ENCODE peak calls at places on chromosomes 12 and 14, in seven cellular contexts. P is Jurkat, Clone E6-1; Z is RWPE2; V is fibroblast of lung; N is endodermal cell; G is AG10803; I is cardiac muscle cell. O is an unnamed sample.

GRCh38 chr14:68951800-68952540 is 27.1 kb downstream of the ACTN1 start:
- DNase-seq in P (no peak), Z (no peak), V (no peak), N (no peak), G (no peak), I (no peak), O (no peak)

GRCh38 chr14:70357985-70358384 is 1.5 kb downstream of the COX16 start:
- DNase-seq in P (no peak), Z (no peak), V (no peak), N (no peak), G (no peak), I (no peak), O (no peak)

GRCh38 chr14:65957631-65958205 is 528.5 kb upstream of the CCDC196 start:
- DNase-seq in P (no peak), Z (no peak), V (no peak), N (peak), G (no peak), I (no peak), O (no peak)

GRCh38 chr14:76917158-76917596 is 91.0 kb downstream of the LRRC74A start:
- DNase-seq in P (no peak), Z (no peak), V (peak), N (peak), G (peak), I (peak), O (peak)

GRCh38 chr14:100474176-100474575 is 113.0 kb downstream of the BEGAIN start:
- DNase-seq in P (no peak), Z (no peak), V (no peak), N (no peak), G (no peak), I (no peak), O (no peak)

GRCh38 chr12:54596526-54596946 is 8.1 kb upstream of the PPP1R1A start:
- DNase-seq in P (peak), Z (no peak), V (peak), N (peak), G (peak), I (peak), O (peak)

GRCh38 chr14:70816525-70816924 is 7.2 kb upstream of the MAP3K9 start:
- DNase-seq in P (no peak), Z (no peak), V (no peak), N (peak), G (no peak), I (no peak), O (no peak)

GRCh38 chr12:71299541-71300376 is 139.8 kb upstream of the LGR5 start:
- DNase-seq in P (no peak), Z (no peak), V (peak), N (no peak), G (no peak), I (no peak), O (no peak)

GRCh38 chr14:91367173-91368171 is 50.1 kb downstream of the CCDC88C start:
- DNase-seq in P (peak), Z (peak), V (peak), N (no peak), G (no peak), I (peak), O (peak)

GRCh38 chr12:107917912-107918800 is 143.7 kb downstream of the ASCL4 start:
- DNase-seq in P (no peak), Z (no peak), V (peak), N (peak), G (peak), I (peak), O (no peak)

GRCh38 chr14:100850841-100851585 is 25.1 kb downstream of the MEG3 start:
- DNase-seq in P (peak), Z (peak), V (no peak), N (peak), G (no peak), I (peak), O (peak)

GRCh38 chr12:104276192-104277131 is 27.1 kb upstream of the EID3 start:
- DNase-seq in P (no peak), Z (no peak), V (peak), N (no peak), G (no peak), I (no peak), O (peak)

GRCh38 chr14:29282169-29282568 is 515.6 kb downstream of the FOXG1 start:
- DNase-seq in P (no peak), Z (no peak), V (peak), N (no peak), G (peak), I (no peak), O (no peak)

GRCh38 chr14:68216957-68217356 is 397.4 kb downstream of the RAD51B start:
- DNase-seq in P (no peak), Z (no peak), V (no peak), N (peak), G (no peak), I (no peak), O (no peak)

GRCh38 chr14:100611811-100612480 is 24.7 kb upstream of the BEGAIN start:
- DNase-seq in P (no peak), Z (peak), V (no peak), N (peak), G (no peak), I (no peak), O (no peak)

GRCh38 chr14:86543531-86543930 is 1013.6 kb downstream of the FLRT2 start:
- DNase-seq in P (no peak), Z (no peak), V (no peak), N (no peak), G (peak), I (no peak), O (no peak)

GRCh38 chr12:18383203-18383602 is 121.9 kb downstream of the PIK3C2G start:
- DNase-seq in P (no peak), Z (no peak), V (peak), N (no peak), G (peak), I (peak), O (peak)

GRCh38 chr12:65792724-65793123 is 31.6 kb upstream of the HMGA2 start:
- DNase-seq in P (no peak), Z (no peak), V (no peak), N (no peak), G (no peak), I (no peak), O (no peak)

GRCh38 chr14:51095854-51096823 is 1.2 kb upstream of the TRIM9 start:
- DNase-seq in P (no peak), Z (no peak), V (peak), N (no peak), G (peak), I (peak), O (peak)

GRCh38 chr12:106248849-106249371 is 1.1 kb upstream of the CKAP4 start:
- DNase-seq in P (no peak), Z (no peak), V (peak), N (peak), G (peak), I (peak), O (no peak)

GRCh38 chr12:87163122-87163521 is 866.1 kb downstream of the C12orf50 start:
- DNase-seq in P (no peak), Z (no peak), V (no peak), N (no peak), G (no peak), I (no peak), O (no peak)

GRCh38 chr12:6361834-6362233 is 13.5 kb downstream of the SCNN1A start:
- DNase-seq in P (no peak), Z (peak), V (peak), N (no peak), G (no peak), I (no peak), O (peak)

GRCh38 chr12:125029756-125030358 is 35.4 kb upstream of the AACS start:
- DNase-seq in P (no peak), Z (no peak), V (peak), N (no peak), G (peak), I (no peak), O (no peak)

GRCh38 chr12:105706321-105706972 is 376.0 kb downstream of the C12orf75 start:
- DNase-seq in P (no peak), Z (no peak), V (peak), N (peak), G (peak), I (no peak), O (peak)

GRCh38 chr14:96916751-96917150 is 119.6 kb downstream of the VRK1 start:
- DNase-seq in P (no peak), Z (no peak), V (no peak), N (no peak), G (no peak), I (no peak), O (no peak)

GRCh38 chr14:24385524-24385923 is 13.3 kb upstream of the NYNRIN start:
- DNase-seq in P (no peak), Z (no peak), V (no peak), N (peak), G (no peak), I (no peak), O (no peak)

GRCh38 chr14:71169028-71169427 is 261.8 kb downstream of the PCNX1 start:
- DNase-seq in P (peak), Z (no peak), V (no peak), N (no peak), G (no peak), I (no peak), O (peak)

GRCh38 chr12:107057071-107057834 is 36.1 kb downstream of the CRY1 start:
- DNase-seq in P (no peak), Z (no peak), V (peak), N (no peak), G (peak), I (peak), O (no peak)

GRCh38 chr12:27667540-27667939 is 28.7 kb upstream of the REP15 start:
- DNase-seq in P (no peak), Z (no peak), V (peak), N (no peak), G (peak), I (peak), O (peak)

GRCh38 chr12:2544213-2544612 is 250.6 kb upstream of the FKBP4 start:
- DNase-seq in P (no peak), Z (no peak), V (no peak), N (no peak), G (no peak), I (no peak), O (no peak)

GRCh38 chr12:54993181-54993835 is 8.7 kb upstream of the TESPA1 start:
- DNase-seq in P (peak), Z (no peak), V (peak), N (peak), G (peak), I (peak), O (peak)

GRCh38 chr12:1879633-1880032 is 38.8 kb downstream of the CACNA2D4 start:
- DNase-seq in P (no peak), Z (no peak), V (no peak), N (peak), G (no peak), I (no peak), O (no peak)

GRCh38 chr12:116539905-116540482 is 19.2 kb upstream of the MAP1LC3B2 start:
- DNase-seq in P (no peak), Z (no peak), V (peak), N (peak), G (peak), I (peak), O (peak)
- H3K4me3 ChIP-seq in P (no peak), Z (no peak), V (no peak), N (no peak), G (no peak), I (no peak), O (no peak)

GRCh38 chr12:19880724-19881123 is 441.4 kb downstream of the AEBP2 start:
- DNase-seq in P (no peak), Z (no peak), V (no peak), N (no peak), G (no peak), I (peak), O (no peak)
- H3K4me3 ChIP-seq in P (no peak), Z (no peak), V (no peak), N (no peak), G (no peak), I (no peak), O (no peak)

GRCh38 chr14:38089123-38089522 is 118.6 kb upstream of the SSTR1 start:
- DNase-seq in P (no peak), Z (no peak), V (no peak), N (no peak), G (no peak), I (no peak), O (no peak)
- H3K4me3 ChIP-seq in P (no peak), Z (no peak), V (peak), N (no peak), G (peak), I (no peak), O (peak)

GRCh38 chr12:61250303-61250702 is 1009.9 kb upstream of the USP15 start:
- DNase-seq in P (no peak), Z (no peak), V (no peak), N (no peak), G (no peak), I (no peak), O (no peak)
- H3K4me3 ChIP-seq in P (no peak), Z (no peak), V (no peak), N (no peak), G (no peak), I (no peak), O (no peak)

DNA sequence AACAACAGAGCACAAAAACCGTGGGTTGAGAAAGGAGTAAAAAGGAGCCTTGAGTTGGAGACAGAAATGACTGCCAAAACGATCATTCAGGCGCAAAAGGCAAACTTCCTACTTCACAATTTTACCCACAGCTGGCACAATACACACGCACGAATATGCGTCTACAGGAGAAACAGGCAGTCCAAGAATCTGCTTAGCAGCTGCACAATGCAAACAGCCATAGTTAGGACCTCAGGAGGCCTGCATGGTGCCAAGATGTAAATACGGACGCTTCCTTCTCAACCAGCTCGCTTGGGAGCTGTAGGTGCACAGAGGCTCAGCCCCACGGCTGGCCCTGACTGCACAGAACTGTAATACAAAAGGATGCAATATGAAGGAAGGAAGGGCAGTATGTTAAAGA is 250.1 kb upstream of the CAND1 start:
- DNase-seq in P (no peak), Z (no peak), V (peak), N (peak), G (no peak), I (no peak), O (peak)
- H3K4me3 ChIP-seq in P (no peak), Z (no peak), V (no peak), N (no peak), G (no peak), I (no peak), O (no peak)

DNA sequence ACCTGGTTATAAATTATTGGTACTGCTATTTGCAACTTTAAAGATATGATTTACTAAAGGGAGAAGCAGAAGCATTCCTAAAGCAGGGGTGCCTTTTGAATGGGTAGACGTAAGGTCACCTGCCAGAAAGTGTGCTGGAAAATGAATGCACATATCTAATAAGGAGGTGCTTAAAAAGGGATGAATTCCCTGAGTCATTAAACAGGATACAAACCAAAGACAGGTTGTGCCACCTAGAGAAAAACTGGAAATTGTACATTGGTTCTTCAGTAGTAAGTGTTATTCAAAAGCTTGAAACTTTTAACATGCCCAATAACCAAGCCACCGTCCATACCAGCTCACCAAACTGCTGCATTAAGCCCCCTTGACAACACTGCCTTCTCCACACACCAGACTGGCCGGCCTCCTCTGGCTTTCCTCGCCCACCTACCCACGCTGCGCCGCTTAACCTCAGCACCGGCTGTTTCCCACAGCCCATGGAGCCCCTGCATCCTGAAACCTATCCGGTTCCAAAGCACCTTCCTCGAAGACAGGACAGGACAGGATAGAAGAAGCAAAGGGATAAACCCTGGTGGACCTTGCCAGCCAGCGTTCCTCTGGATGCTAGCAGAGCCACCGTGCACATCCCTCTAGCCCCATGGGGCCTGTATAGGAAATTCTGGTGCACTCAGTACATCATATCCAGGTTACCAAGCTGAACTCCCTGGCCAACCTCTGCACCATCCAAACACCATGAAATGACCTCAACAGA is 201.5 kb upstream of the CAND1 start:
- DNase-seq in P (no peak), Z (no peak), V (no peak), N (peak), G (no peak), I (no peak), O (no peak)
- H3K4me3 ChIP-seq in P (no peak), Z (peak), V (no peak), N (peak), G (no peak), I (peak), O (no peak)

GRCh38 chr12:51348116-51348515 is 1.6 kb upstream of the CELA1 start:
- DNase-seq in P (no peak), Z (no peak), V (no peak), N (no peak), G (no peak), I (no peak), O (no peak)

GRCh38 chr12:51346581-51346980 is at the start of gene CELA1:
- DNase-seq in P (no peak), Z (no peak), V (no peak), N (no peak), G (no peak), I (no peak), O (no peak)

GRCh38 chr12:51351913-51352532 is 5.5 kb upstream of the CELA1 start:
- DNase-seq in P (peak), Z (no peak), V (peak), N (peak), G (peak), I (peak), O (peak)

GRCh38 chr12:51345681-51346080 is 798 bp downstream of the CELA1 start:
- DNase-seq in P (no peak), Z (no peak), V (peak), N (peak), G (no peak), I (peak), O (peak)

DNA sequence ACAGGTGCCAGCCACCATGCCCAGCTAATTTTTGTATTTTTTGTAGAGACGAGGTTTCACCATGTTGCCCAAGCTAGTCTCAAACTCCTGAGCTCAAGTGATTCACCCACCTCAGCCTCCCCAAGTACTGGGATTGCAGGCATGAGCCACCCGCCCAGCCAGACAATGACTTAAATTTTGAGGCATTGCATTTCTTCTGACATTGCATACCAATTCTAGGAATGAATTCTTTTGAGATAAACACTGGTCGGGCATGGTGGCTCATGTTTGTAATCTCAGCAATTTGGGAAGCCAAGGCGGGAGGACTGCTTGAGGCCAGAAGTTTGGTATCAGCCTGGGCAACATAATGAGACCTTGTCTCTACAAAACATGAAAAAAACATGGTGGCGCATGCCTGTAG is 2.5 kb upstream of the CELA1 start:
- DNase-seq in P (no peak), Z (no peak), V (peak), N (no peak), G (peak), I (peak), O (peak)
- H3K4me3 ChIP-seq in P (no peak), Z (no peak), V (no peak), N (no peak), G (no peak), I (no peak), O (no peak)

DNA sequence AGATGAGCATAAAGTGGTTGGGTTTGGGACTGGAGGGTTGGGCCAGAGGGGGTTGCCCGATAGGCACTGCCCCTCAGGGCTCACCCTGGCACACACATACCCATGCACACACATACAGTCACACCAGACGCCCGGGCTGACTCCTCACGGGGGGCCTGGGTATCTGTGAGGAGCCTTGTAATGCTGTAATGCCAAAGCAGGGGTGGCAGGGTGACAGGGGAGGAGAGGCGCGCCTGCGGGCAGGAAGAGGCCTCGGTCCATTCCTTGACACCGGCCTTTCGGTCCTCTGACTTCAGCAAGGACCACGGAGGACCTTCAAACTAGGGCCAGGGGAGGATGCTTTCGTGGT is 375 bp downstream of the FAIM2 start:
- DNase-seq in P (no peak), Z (peak), V (no peak), N (no peak), G (no peak), I (no peak), O (no peak)
- H3K4me3 ChIP-seq in P (peak), Z (no peak), V (no peak), N (no peak), G (peak), I (no peak), O (no peak)